ENCODE peak calls at places on chromosomes 16 and 17, in six cellular contexts. D is HCEC 1CT; B is stimulated activated CD8-positive, alpha-beta memory T cell treated with anti-CD3 and anti-CD28 coated beads, Interleukin-4, amount 100 ng/mL, for 4 hours; N is left cardiac atrium; O is CD4-positive, alpha-beta T cell; P is HTR-8/SVneo. U is an unnamed sample.

GRCh38 chr17:36901506-36901905 is 35.8 kb upstream of the LHX1 start:
- DNase-seq in N (no peak), D (no peak), O (no peak), P (peak; percentile 62), B (no peak), U (no peak)

GRCh38 chr17:77369544-77369971 is 228.8 kb downstream of the SEC14L1 start:
- DNase-seq in P (no peak), N (peak; percentile 17), B (no peak), O (no peak), D (no peak), U (no peak)

GRCh38 chr17:71872843-71873242 is 248.0 kb upstream of the SOX9 start:
- DNase-seq in D (no peak), P (no peak), B (no peak), O (no peak), N (no peak), U (no peak)

GRCh38 chr16:86740817-86741799 is 162.8 kb downstream of the FOXL1 start:
- DNase-seq in B (no peak), D (peak; percentile 80), N (peak; percentile 70), O (no peak), P (peak; percentile 89), U (peak; percentile 91)

GRCh38 chr16:82699711-82700495 is 73.1 kb downstream of the CDH13 start:
- DNase-seq in P (peak; percentile 62), D (peak; percentile 86), B (no peak), N (no peak), O (no peak), U (peak; percentile 79)

GRCh38 chr16:17002557-17002956 is 468.2 kb downstream of the XYLT1 start:
- DNase-seq in B (no peak), O (no peak), D (no peak), N (no peak), P (no peak), U (no peak)

GRCh38 chr16:46757339-46758050 is 9.4 kb upstream of the MYLK3 start:
- DNase-seq in D (no peak), B (no peak), P (no peak), N (peak; percentile 81), O (no peak), U (no peak)

GRCh38 chr16:6018848-6019489 is 921.4 kb upstream of the EEF2KMT start:
- DNase-seq in D (no peak), P (no peak), O (no peak), N (no peak), B (no peak), U (no peak)

GRCh38 chr16:50436271-50436670 is 67.5 kb upstream of the BRD7 start:
- DNase-seq in P (no peak), B (no peak), N (no peak), O (no peak), D (no peak), U (no peak)